ENCODE peak calls at places on chromosomes 3 and 15, in nine cellular contexts. G is adrenal gland, R is ovary, M is LNCaP clone FGC, W is WERI-Rb-1, T is brain microvascular endothelial cell, K is mammary epithelial cell, U is IMR-90, B is transverse colon. A is an unnamed sample.

GRCh38 chr3:84666468-84666867 is 292.3 kb upstream of the CADM2 start:
- DNase-seq in W (no peak), G (no peak), K (no peak), M (no peak), R (no peak), U (no peak), B (no peak), T (no peak), A (no peak)

GRCh38 chr15:82805994-82806406 is at the start of gene FSD2:
- DNase-seq in R (no peak), W (no peak), G (no peak), T (no peak), U (no peak), K (no peak), B (peak), M (no peak), A (no peak)

GRCh38 chr15:56805466-56806146 is 72.3 kb upstream of the ZNF280D start:
- DNase-seq in K (peak), M (no peak), U (peak), T (peak), B (no peak), G (peak), W (no peak), R (peak), A (no peak)

GRCh38 chr3:59922226-59922625 is 872.4 kb upstream of the CFAP20DC start:
- DNase-seq in K (no peak), W (no peak), M (no peak), G (no peak), T (no peak), U (no peak), B (no peak), R (no peak), A (no peak)

GRCh38 chr3:37501906-37502305 is 327.5 kb upstream of the LRRFIP2 start:
- DNase-seq in M (no peak), T (no peak), R (no peak), K (no peak), G (no peak), W (no peak), B (no peak), U (no peak), A (no peak)

GRCh38 chr3:115146418-115147328 is at the start of gene ZBTB20:
- DNase-seq in W (peak), R (peak), T (peak), G (peak), M (no peak), B (peak), K (peak), U (peak), A (peak)

GRCh38 chr3:153295906-153296305 is 133.9 kb downstream of the RAP2B start:
- DNase-seq in U (peak), M (no peak), G (no peak), T (no peak), K (no peak), W (no peak), R (no peak), B (no peak), A (no peak)

GRCh38 chr3:100084100-100084806 is 30.0 kb downstream of the FILIP1L start:
- DNase-seq in B (no peak), W (no peak), G (no peak), R (no peak), U (no peak), K (no peak), T (no peak), M (no peak), A (no peak)

GRCh38 chr3:133490468-133491351 is 82.8 kb upstream of the CDV3 start:
- DNase-seq in B (peak), R (no peak), W (no peak), M (no peak), U (no peak), T (no peak), G (no peak), K (peak), A (peak)

GRCh38 chr3:165983284-165983683 is 146.1 kb upstream of the BCHE start:
- DNase-seq in T (peak), U (no peak), K (no peak), M (peak), R (no peak), W (no peak), B (no peak), G (no peak), A (no peak)

GRCh38 chr15:44736261-44736765 is at the start of gene TRIM69:
- DNase-seq in K (no peak), T (no peak), B (no peak), U (no peak), G (no peak), M (no peak), W (no peak), R (no peak), A (no peak)

GRCh38 chr3:174223042-174223441 is 636.1 kb upstream of the NAALADL2 start:
- DNase-seq in K (no peak), W (no peak), G (no peak), T (no peak), U (no peak), M (no peak), R (no peak), B (no peak), A (no peak)

GRCh38 chr3:27127879-27128278 is 241.3 kb downstream of the NEK10 start:
- DNase-seq in K (no peak), U (no peak), M (no peak), G (no peak), T (no peak), B (no peak), R (no peak), W (no peak), A (no peak)

GRCh38 chr3:188947983-188948657 is 223.7 kb upstream of the TPRG1 start:
- DNase-seq in B (peak), G (peak), W (peak), T (peak), R (peak), U (peak), K (peak), M (peak), A (no peak)

GRCh38 chr15:70507772-70508351 is 255.5 kb downstream of the UACA start:
- DNase-seq in W (no peak), K (peak), U (peak), R (no peak), T (peak), G (peak), M (peak), B (no peak), A (no peak)

GRCh38 chr3:5006755-5007202 is 27.5 kb downstream of the BHLHE40 start:
- DNase-seq in B (no peak), R (no peak), U (no peak), M (no peak), K (peak), T (no peak), G (peak), W (peak), A (no peak)
- H3K4me3 ChIP-seq in B (no peak), R (no peak), U (no peak), M (no peak), K (no peak), T (no peak), G (no peak), W (no peak), A (no peak)

GRCh38 chr3:11768604-11769003 is 78.1 kb downstream of the TAMM41 start:
- DNase-seq in M (no peak), T (no peak), W (no peak), B (no peak), K (no peak), G (no peak), U (no peak), R (no peak), A (no peak)

GRCh38 chr3:11774296-11774877 is 72.3 kb downstream of the TAMM41 start:
- DNase-seq in W (peak), B (peak), R (no peak), G (peak), K (peak), T (peak), U (peak), M (peak), A (no peak)

GRCh38 chr3:11770477-11771381 is 76.0 kb downstream of the TAMM41 start:
- DNase-seq in M (peak), W (peak), B (peak), R (peak), T (peak), G (peak), U (peak), K (peak), A (peak)

GRCh38 chr3:11769704-11770103 is 77.0 kb downstream of the TAMM41 start:
- DNase-seq in G (no peak), W (no peak), K (peak), M (no peak), R (no peak), U (no peak), T (no peak), B (no peak), A (no peak)

GRCh38 chr3:11770105-11770476 is 76.6 kb downstream of the TAMM41 start:
- DNase-seq in T (no peak), W (no peak), R (no peak), M (no peak), U (no peak), K (no peak), B (no peak), G (no peak), A (no peak)
- H3K4me3 ChIP-seq in T (no peak), W (no peak), R (no peak), M (peak), U (no peak), K (peak), B (no peak), G (no peak), A (peak)

GRCh38 chr3:43104039-43104438 is 1.8 kb downstream of the POMGNT2 start:
- DNase-seq in K (no peak), G (no peak), B (no peak), W (no peak), T (no peak), M (no peak), U (no peak), R (no peak), A (no peak)

GRCh38 chr3:43104786-43105185 is 1.1 kb downstream of the POMGNT2 start:
- DNase-seq in W (no peak), R (no peak), B (no peak), T (no peak), U (no peak), M (no peak), G (no peak), K (no peak), A (peak)

GRCh38 chr3:43105224-43105596 is 669 bp downstream of the POMGNT2 start:
- DNase-seq in T (no peak), B (no peak), M (no peak), K (no peak), R (peak), U (no peak), G (peak), W (no peak), A (no peak)

GRCh38 chr3:43105597-43106292 is at the start of gene POMGNT2:
- DNase-seq in K (peak), G (peak), W (peak), U (peak), B (peak), M (peak), T (peak), R (peak), A (peak)

DNA sequence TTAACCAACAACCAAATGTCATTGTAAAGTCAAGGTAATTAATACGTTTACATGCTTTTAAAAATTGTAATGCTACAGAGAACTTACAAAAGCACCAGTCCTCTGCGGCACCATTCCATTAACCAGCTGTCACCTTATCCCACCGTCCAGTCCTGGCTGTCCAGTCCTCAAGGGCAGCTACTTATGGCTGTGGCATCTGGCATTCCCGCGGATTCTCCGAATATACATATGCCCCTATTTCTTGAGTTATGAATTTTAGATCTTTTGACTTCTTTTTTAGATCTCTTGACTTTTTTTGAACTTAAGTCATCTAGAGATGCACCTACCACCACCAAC is 382 bp upstream of the POMGNT2 start:
- DNase-seq in W (peak), T (no peak), U (no peak), M (no peak), K (no peak), R (no peak), B (no peak), G (no peak), A (no peak)
- H3K4me3 ChIP-seq in W (peak), T (peak), U (peak), M (peak), K (peak), R (peak), B (peak), G (no peak), A (peak)

GRCh38 chr3:15382405-15382923 is 44.9 kb downstream of the METTL6 start:
- DNase-seq in B (no peak), M (no peak), T (no peak), W (no peak), G (no peak), K (no peak), R (no peak), U (no peak), A (no peak)

GRCh38 chr3:15387171-15387581 is 40.2 kb downstream of the METTL6 start:
- DNase-seq in G (peak), M (no peak), B (no peak), K (peak), W (no peak), R (no peak), T (no peak), U (peak), A (no peak)

GRCh38 chr3:15387735-15388134 is 39.6 kb downstream of the METTL6 start:
- DNase-seq in W (no peak), B (no peak), R (no peak), K (no peak), T (no peak), M (no peak), G (peak), U (no peak), A (no peak)

GRCh38 chr3:15386352-15386751 is 41.0 kb downstream of the METTL6 start:
- DNase-seq in T (no peak), R (no peak), K (no peak), G (peak), M (no peak), U (no peak), B (no peak), W (no peak), A (no peak)

DNA sequence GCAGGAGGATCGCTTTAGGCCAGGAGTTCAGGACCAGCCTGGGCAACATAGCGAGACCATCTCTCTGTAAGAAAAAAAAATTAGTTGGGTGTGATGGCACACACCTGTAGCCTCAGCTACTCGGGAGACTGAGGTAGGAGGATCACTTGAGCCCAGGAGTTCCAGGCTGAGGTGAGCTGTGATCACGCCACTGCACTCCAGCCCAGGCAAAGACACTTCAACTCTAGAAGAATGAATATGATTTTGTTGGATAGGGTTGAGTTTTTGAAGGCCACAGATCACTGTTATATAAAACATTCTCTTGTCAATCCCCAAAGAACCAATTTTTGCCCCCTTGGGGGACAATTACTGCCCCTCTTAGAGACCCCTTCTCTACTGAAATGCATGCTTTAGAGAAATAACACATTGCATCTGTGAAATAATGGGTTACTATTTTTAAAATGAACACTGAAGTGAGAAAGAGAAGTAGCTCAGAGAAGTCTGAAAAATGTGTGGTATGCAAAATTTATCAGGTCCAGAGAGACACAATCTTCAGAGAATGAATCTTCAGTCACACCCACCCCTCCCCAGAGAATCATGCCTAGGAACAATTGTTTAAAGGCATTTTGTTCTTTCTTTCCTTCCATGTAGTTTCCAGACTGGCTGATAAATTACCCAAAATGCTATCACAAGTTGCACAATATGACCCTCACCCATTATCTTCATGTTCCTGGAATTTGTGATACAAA is 42.7 kb downstream of the METTL6 start:
- DNase-seq in K (no peak), M (no peak), R (no peak), W (no peak), B (no peak), T (no peak), U (no peak), G (peak), A (no peak)
- H3K4me3 ChIP-seq in K (no peak), M (no peak), R (no peak), W (no peak), B (no peak), T (no peak), U (no peak), G (no peak), A (no peak)

GRCh38 chr3:48077835-48078234 is 61.6 kb upstream of the MAP4 start:
- DNase-seq in T (peak), U (peak), W (no peak), M (no peak), B (no peak), G (no peak), K (peak), R (no peak), A (no peak)
- H3K4me3 ChIP-seq in T (no peak), U (no peak), W (no peak), M (no peak), B (no peak), G (no peak), K (no peak), R (no peak), A (no peak)

GRCh38 chr3:57832925-57833324 is 76.8 kb downstream of the SLMAP start:
- DNase-seq in K (no peak), R (no peak), B (no peak), U (no peak), W (no peak), M (no peak), G (no peak), T (no peak), A (no peak)
- H3K4me3 ChIP-seq in K (no peak), R (no peak), B (no peak), U (no peak), W (no peak), M (no peak), G (no peak), T (no peak), A (no peak)

GRCh38 chr15:73972984-73973682 is 19.0 kb downstream of the STOML1 start:
- DNase-seq in B (peak), G (peak), U (peak), W (peak), R (peak), K (peak), M (peak), T (peak), A (peak)
- H3K4me3 ChIP-seq in B (peak), G (no peak), U (no peak), W (peak), R (no peak), K (no peak), M (no peak), T (peak), A (peak)

GRCh38 chr3:9402410-9403228 is 5.2 kb downstream of the SETD5 start:
- DNase-seq in B (peak), G (peak), M (no peak), U (peak), R (peak), T (peak), K (no peak), W (peak), A (no peak)
- H3K4me3 ChIP-seq in B (peak), G (no peak), M (peak), U (no peak), R (peak), T (peak), K (no peak), W (peak), A (no peak)

A was measured in Jurkat, Clone E6-1.